ENCODE peak calls at places on chromosomes 12 and 14, in seven cellular contexts. One of them, this sample, is unnamed.

GRCh38 chr14:68363841-68364711 is 428.8 kb downstream of the ZFP36L1 start:
- DNase-seq in epithelial cell of esophagus: no peak
- DNase-seq in T-helper 9 cell: no peak
- DNase-seq in fibroblast of lung: peak; percentile 43
- DNase-seq in GM20000: no peak
- DNase-seq in SW 1271: no peak
- DNase-seq in ovary: peak; percentile 44
- DNase-seq in this sample: no peak

GRCh38 chr12:5000204-5000603 is 43.5 kb upstream of the KCNA5 start:
- DNase-seq in GM20000: no peak
- DNase-seq in SW 1271: peak; percentile 46
- DNase-seq in ovary: no peak
- DNase-seq in T-helper 9 cell: no peak
- DNase-seq in epithelial cell of esophagus: no peak
- DNase-seq in fibroblast of lung: no peak
- DNase-seq in this sample: no peak

GRCh38 chr12:66962316-66962715 is 283.4 kb upstream of the GRIP1 start:
- DNase-seq in SW 1271: no peak
- DNase-seq in epithelial cell of esophagus: no peak
- DNase-seq in ovary: no peak
- DNase-seq in fibroblast of lung: no peak
- DNase-seq in GM20000: no peak
- DNase-seq in T-helper 9 cell: no peak
- DNase-seq in this sample: no peak

GRCh38 chr12:124928095-124928911 is 13.9 kb upstream of the UBC start:
- DNase-seq in epithelial cell of esophagus: peak; percentile 100
- DNase-seq in T-helper 9 cell: peak; percentile 25
- DNase-seq in SW 1271: no peak
- DNase-seq in GM20000: no peak
- DNase-seq in ovary: peak; percentile 77
- DNase-seq in fibroblast of lung: peak; percentile 86
- DNase-seq in this sample: no peak

GRCh38 chr12:19419086-19419485 is 20.2 kb upstream of the AEBP2 start:
- DNase-seq in SW 1271: no peak
- DNase-seq in epithelial cell of esophagus: no peak
- DNase-seq in ovary: no peak
- DNase-seq in fibroblast of lung: no peak
- DNase-seq in GM20000: no peak
- DNase-seq in T-helper 9 cell: no peak
- DNase-seq in this sample: no peak

GRCh38 chr14:23612354-23612732 is 23.8 kb upstream of the DHRS2 start:
- DNase-seq in T-helper 9 cell: no peak
- DNase-seq in fibroblast of lung: no peak
- DNase-seq in GM20000: no peak
- DNase-seq in SW 1271: no peak
- DNase-seq in epithelial cell of esophagus: no peak
- DNase-seq in ovary: no peak
- DNase-seq in this sample: no peak

GRCh38 chr12:78181544-78182162 is 351.0 kb downstream of the NAV3 start:
- DNase-seq in fibroblast of lung: peak; percentile 68
- DNase-seq in GM20000: no peak
- DNase-seq in SW 1271: no peak
- DNase-seq in ovary: no peak
- DNase-seq in T-helper 9 cell: no peak
- DNase-seq in epithelial cell of esophagus: peak; percentile 63
- DNase-seq in this sample: no peak

GRCh38 chr14:73795974-73796373 is 55.7 kb upstream of the PTGR2 start:
- DNase-seq in T-helper 9 cell: no peak
- DNase-seq in ovary: no peak
- DNase-seq in fibroblast of lung: peak; percentile 37
- DNase-seq in GM20000: no peak
- DNase-seq in SW 1271: peak; percentile 64
- DNase-seq in epithelial cell of esophagus: peak; percentile 72
- DNase-seq in this sample: no peak

GRCh38 chr12:57049890-57050289 is at the start of gene MYO1A:
- DNase-seq in epithelial cell of esophagus: peak; percentile 28
- DNase-seq in GM20000: no peak
- DNase-seq in SW 1271: no peak
- DNase-seq in ovary: no peak
- DNase-seq in T-helper 9 cell: no peak
- DNase-seq in fibroblast of lung: no peak
- DNase-seq in this sample: no peak

This sample was measured in activated gamma-delta T cell treated with Interleukin-2 at 50 U/mL for 16 hours.